ENCODE peak calls at places on chromosomes 12 and 14, in four cellular contexts. One of them, this sample, is unnamed.

GRCh38 chr12:112408621-112409020 is 784 bp downstream of the RPL6 start:
- DNase-seq in upper lobe of right lung: no peak
- DNase-seq in dorsolateral prefrontal cortex: no peak
- DNase-seq in PC-3: no peak
- DNase-seq in this sample: no peak

GRCh38 chr12:118404876-118405521 is 28.6 kb downstream of the SUDS3 start:
- DNase-seq in upper lobe of right lung: no peak
- DNase-seq in dorsolateral prefrontal cortex: no peak
- DNase-seq in PC-3: peak
- DNase-seq in this sample: peak

GRCh38 chr12:70664463-70664862 is 27.2 kb upstream of the PTPRB start:
- DNase-seq in upper lobe of right lung: no peak
- DNase-seq in dorsolateral prefrontal cortex: no peak
- DNase-seq in PC-3: no peak
- DNase-seq in this sample: no peak

GRCh38 chr14:54562334-54562733 is 4.6 kb upstream of the SAMD4A start:
- DNase-seq in upper lobe of right lung: no peak
- DNase-seq in dorsolateral prefrontal cortex: no peak
- DNase-seq in PC-3: no peak
- DNase-seq in this sample: no peak

GRCh38 chr12:71315328-71315960 is 124.2 kb upstream of the LGR5 start:
- DNase-seq in upper lobe of right lung: no peak
- DNase-seq in dorsolateral prefrontal cortex: no peak
- DNase-seq in PC-3: no peak
- DNase-seq in this sample: no peak

GRCh38 chr12:51621155-51621922 is 30.3 kb downstream of the SCN8A start:
- DNase-seq in upper lobe of right lung: no peak
- DNase-seq in dorsolateral prefrontal cortex: no peak
- DNase-seq in PC-3: peak
- DNase-seq in this sample: no peak

GRCh38 chr14:103607039-103607668 is 21.9 kb upstream of the KLC1 start:
- DNase-seq in upper lobe of right lung: peak
- DNase-seq in dorsolateral prefrontal cortex: peak
- DNase-seq in PC-3: peak
- DNase-seq in this sample: peak

GRCh38 chr12:14850929-14851663 is 7.8 kb upstream of the ART4 start:
- DNase-seq in upper lobe of right lung: no peak
- DNase-seq in dorsolateral prefrontal cortex: no peak
- DNase-seq in PC-3: no peak
- DNase-seq in this sample: no peak

GRCh38 chr14:69500736-69501135 is 16.2 kb downstream of the PLEKHD1 start:
- DNase-seq in upper lobe of right lung: peak
- DNase-seq in dorsolateral prefrontal cortex: no peak
- DNase-seq in PC-3: no peak
- DNase-seq in this sample: no peak

GRCh38 chr12:10354502-10354901 is 35.3 kb downstream of the KLRK1 start:
- DNase-seq in upper lobe of right lung: no peak
- DNase-seq in dorsolateral prefrontal cortex: no peak
- DNase-seq in PC-3: peak
- DNase-seq in this sample: no peak

GRCh38 chr14:32623300-32624093 is 294.4 kb downstream of the AKAP6 start:
- DNase-seq in upper lobe of right lung: no peak
- DNase-seq in dorsolateral prefrontal cortex: no peak
- DNase-seq in PC-3: peak
- DNase-seq in this sample: no peak

GRCh38 chr12:76480800-76481199 is 78.8 kb downstream of the OSBPL8 start:
- DNase-seq in upper lobe of right lung: no peak
- DNase-seq in dorsolateral prefrontal cortex: no peak
- DNase-seq in PC-3: no peak
- DNase-seq in this sample: no peak

GRCh38 chr12:92041742-92042141 is 103.9 kb downstream of the BTG1 start:
- DNase-seq in upper lobe of right lung: no peak
- DNase-seq in dorsolateral prefrontal cortex: no peak
- DNase-seq in PC-3: peak
- DNase-seq in this sample: no peak
- TF ChIP-seq CTCF in upper lobe of right lung: no peak
- TF ChIP-seq CTCF in dorsolateral prefrontal cortex: no peak
- TF ChIP-seq CTCF in PC-3: no peak
- TF ChIP-seq CTCF in this sample: no peak

GRCh38 chr12:2172486-2173214 is 119.9 kb downstream of the CACNA1C start:
- DNase-seq in upper lobe of right lung: no peak
- DNase-seq in dorsolateral prefrontal cortex: no peak
- DNase-seq in PC-3: no peak
- DNase-seq in this sample: no peak
- TF ChIP-seq CTCF in upper lobe of right lung: no peak
- TF ChIP-seq CTCF in dorsolateral prefrontal cortex: no peak
- TF ChIP-seq CTCF in PC-3: no peak
- TF ChIP-seq CTCF in this sample: no peak

GRCh38 chr14:106377432-106377831 is 851.0 kb downstream of the TMEM121 start:
- DNase-seq in upper lobe of right lung: no peak
- DNase-seq in dorsolateral prefrontal cortex: no peak
- DNase-seq in PC-3: no peak
- DNase-seq in this sample: no peak

GRCh38 chr14:106380740-106381139 is 854.4 kb downstream of the TMEM121 start:
- DNase-seq in upper lobe of right lung: no peak
- DNase-seq in dorsolateral prefrontal cortex: no peak
- DNase-seq in PC-3: no peak
- DNase-seq in this sample: no peak

GRCh38 chr14:106372870-106373657 is 846.7 kb downstream of the TMEM121 start:
- DNase-seq in upper lobe of right lung: peak
- DNase-seq in dorsolateral prefrontal cortex: no peak
- DNase-seq in PC-3: peak
- DNase-seq in this sample: peak

GRCh38 chr14:106378191-106378590 is 851.8 kb downstream of the TMEM121 start:
- DNase-seq in upper lobe of right lung: no peak
- DNase-seq in dorsolateral prefrontal cortex: no peak
- DNase-seq in PC-3: no peak
- DNase-seq in this sample: peak
- TF ChIP-seq CTCF in upper lobe of right lung: peak
- TF ChIP-seq CTCF in dorsolateral prefrontal cortex: no peak
- TF ChIP-seq CTCF in PC-3: no peak
- TF ChIP-seq CTCF in this sample: peak

GRCh38 chr12:122860052-122860853 is 25.0 kb downstream of the HIP1R start:
- DNase-seq in upper lobe of right lung: peak
- DNase-seq in dorsolateral prefrontal cortex: peak
- DNase-seq in PC-3: peak
- DNase-seq in this sample: peak
- TF ChIP-seq CTCF in upper lobe of right lung: peak
- TF ChIP-seq CTCF in dorsolateral prefrontal cortex: peak
- TF ChIP-seq CTCF in PC-3: peak
- TF ChIP-seq CTCF in this sample: peak

GRCh38 chr14:93787465-93788306 is 599 bp downstream of the PRIMA1 start:
- DNase-seq in upper lobe of right lung: no peak
- DNase-seq in dorsolateral prefrontal cortex: no peak
- DNase-seq in PC-3: no peak
- DNase-seq in this sample: no peak

GRCh38 chr14:93790966-93791365 is 2.7 kb upstream of the PRIMA1 start:
- DNase-seq in upper lobe of right lung: no peak
- DNase-seq in dorsolateral prefrontal cortex: no peak
- DNase-seq in PC-3: no peak
- DNase-seq in this sample: no peak

GRCh38 chr14:93788307-93788556 is at the start of gene PRIMA1:
- DNase-seq in upper lobe of right lung: no peak
- DNase-seq in dorsolateral prefrontal cortex: no peak
- DNase-seq in PC-3: no peak
- DNase-seq in this sample: no peak

GRCh38 chr14:93789366-93790130 is 1.3 kb upstream of the PRIMA1 start:
- DNase-seq in upper lobe of right lung: no peak
- DNase-seq in dorsolateral prefrontal cortex: no peak
- DNase-seq in PC-3: no peak
- DNase-seq in this sample: no peak

GRCh38 chr14:93788557-93789365 is 476 bp upstream of the PRIMA1 start:
- DNase-seq in upper lobe of right lung: no peak
- DNase-seq in dorsolateral prefrontal cortex: peak
- DNase-seq in PC-3: peak
- DNase-seq in this sample: no peak
- TF ChIP-seq CTCF in upper lobe of right lung: peak
- TF ChIP-seq CTCF in dorsolateral prefrontal cortex: peak
- TF ChIP-seq CTCF in PC-3: peak
- TF ChIP-seq CTCF in this sample: no peak

DNA sequence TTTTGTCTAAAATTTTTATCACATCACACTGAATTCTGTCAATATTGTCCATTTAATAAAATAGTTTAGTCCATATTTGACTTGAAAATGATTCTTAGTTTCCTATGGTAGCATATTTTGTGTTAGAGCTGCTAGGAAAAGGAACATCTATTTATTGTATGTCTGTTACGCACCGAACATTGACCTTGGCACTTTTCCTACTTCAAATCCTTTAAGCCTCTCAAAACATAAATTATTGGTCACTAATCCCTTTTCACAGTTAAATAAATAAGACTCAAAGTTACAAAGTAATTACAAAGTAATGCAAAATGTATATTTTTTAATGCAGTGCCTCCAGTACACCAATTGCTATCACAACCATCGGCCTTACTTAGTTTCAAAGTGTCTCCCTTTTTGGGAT is 28.5 kb downstream of the DCN start:
- DNase-seq in upper lobe of right lung: no peak
- DNase-seq in dorsolateral prefrontal cortex: no peak
- DNase-seq in PC-3: no peak
- DNase-seq in this sample: no peak
- TF ChIP-seq CTCF in upper lobe of right lung: no peak
- TF ChIP-seq CTCF in dorsolateral prefrontal cortex: no peak
- TF ChIP-seq CTCF in PC-3: no peak
- TF ChIP-seq CTCF in this sample: no peak

GRCh38 chr12:75047885-75048525 is 161.6 kb downstream of the KCNC2 start:
- DNase-seq in upper lobe of right lung: no peak
- DNase-seq in dorsolateral prefrontal cortex: no peak
- DNase-seq in PC-3: no peak
- DNase-seq in this sample: no peak
- TF ChIP-seq CTCF in upper lobe of right lung: no peak
- TF ChIP-seq CTCF in dorsolateral prefrontal cortex: no peak
- TF ChIP-seq CTCF in PC-3: no peak
- TF ChIP-seq CTCF in this sample: no peak

GRCh38 chr12:120583478-120584030 is 2.4 kb upstream of the POP5 start:
- DNase-seq in upper lobe of right lung: peak
- DNase-seq in dorsolateral prefrontal cortex: peak
- DNase-seq in PC-3: peak
- DNase-seq in this sample: peak
- TF ChIP-seq CTCF in upper lobe of right lung: peak
- TF ChIP-seq CTCF in dorsolateral prefrontal cortex: peak
- TF ChIP-seq CTCF in PC-3: peak
- TF ChIP-seq CTCF in this sample: peak